ENCODE peak calls at places on chromosome 16, in six cellular contexts. D is tibial artery, P is EH, K is prostate gland, B is T-helper 1 cell, T is Peyer's patch. J is an unnamed sample.

GRCh38 chr16:85327731-85328664 is 215.7 kb upstream of the CIBAR2 start:
- DNase-seq in D (no peak), P (no peak), K (no peak), B (no peak), T (no peak), J (no peak)

GRCh38 chr16:87392823-87393679 is 915 bp downstream of the MAP1LC3B start:
- DNase-seq in D (peak), P (peak), K (no peak), B (peak), T (peak), J (peak)

GRCh38 chr16:49463529-49463928 is 89.9 kb downstream of the C16orf78 start:
- DNase-seq in D (peak), P (no peak), K (no peak), B (peak), T (peak), J (peak)

GRCh38 chr16:19316846-19317245 is 31.3 kb downstream of the CLEC19A start:
- DNase-seq in D (no peak), P (no peak), K (no peak), B (no peak), T (no peak), J (no peak)

GRCh38 chr16:72536673-72537435 is 364.9 kb upstream of the PMFBP1 start:
- DNase-seq in D (no peak), P (peak), K (no peak), B (no peak), T (no peak), J (no peak)

GRCh38 chr16:9119795-9120194 is 28.4 kb downstream of the HAPSTR1 start:
- DNase-seq in D (no peak), P (peak), K (no peak), B (no peak), T (no peak), J (no peak)

GRCh38 chr16:483351-484075 is 44.0 kb upstream of the CAPN15 start:
- DNase-seq in D (no peak), P (no peak), K (no peak), B (no peak), T (no peak), J (no peak)

GRCh38 chr16:82621796-82622195 is 5.0 kb upstream of the CDH13 start:
- DNase-seq in D (no peak), P (peak), K (no peak), B (no peak), T (no peak), J (no peak)

GRCh38 chr16:50302472-50303005 is 36.2 kb downstream of the ADCY7 start:
- DNase-seq in D (peak), P (no peak), K (no peak), B (no peak), T (no peak), J (no peak)

GRCh38 chr16:10122546-10122945 is 59.7 kb downstream of the GRIN2A start:
- DNase-seq in D (no peak), P (no peak), K (no peak), B (no peak), T (no peak), J (no peak)

GRCh38 chr16:19524356-19524865 is 669 bp downstream of the CCP110 start:
- DNase-seq in D (no peak), P (peak), K (no peak), B (no peak), T (no peak), J (no peak)

GRCh38 chr16:10906914-10907756 is 30.1 kb downstream of the CIITA start:
- DNase-seq in D (peak), P (no peak), K (no peak), B (no peak), T (no peak), J (no peak)

GRCh38 chr16:12976936-12977335 is 75.5 kb downstream of the SHISA9 start:
- DNase-seq in D (no peak), P (no peak), K (no peak), B (no peak), T (no peak), J (no peak)

GRCh38 chr16:3165111-3165822 is 22.7 kb upstream of the OR1F1 start:
- DNase-seq in D (no peak), P (no peak), K (no peak), B (no peak), T (no peak), J (no peak)